ENCODE peak calls at places on chromosomes 1 and 21, in seven cellular contexts. J is activated naive CD8-positive, alpha-beta T cell treated with anti-CD3 and anti-CD28 coated beads, Interleukin-2, amount 50 U/mL, for 24 hours; Y is effector memory CD8-positive, alpha-beta T cell; D is activated T-cell treated with anti-CD3 and anti-CD28 coated beads, Interleukin-2, amount 50 U/mL, for 4 hours; R is RPMI7951; C is GM10248; N is ELR. Q is an unnamed sample.

GRCh38 chr1:172287207-172287606 is 133.3 kb upstream of the C1orf105 start:
- DNase-seq in N (peak), R (peak), C (no peak), J (no peak), D (no peak), Y (no peak), Q (no peak)

GRCh38 chr1:178871551-178872320 is 859 bp upstream of the ANGPTL1 start:
- DNase-seq in R (no peak), N (no peak), J (no peak), C (no peak), D (no peak), Y (no peak), Q (no peak)

GRCh38 chr1:13749543-13750307 is 49.7 kb downstream of the PRDM2 start:
- DNase-seq in D (peak), J (peak), R (peak), Y (peak), N (peak), C (no peak), Q (no peak)

GRCh38 chr1:219419860-219420259 is 193.0 kb downstream of the ZC3H11B start:
- DNase-seq in N (no peak), J (no peak), C (no peak), D (no peak), Y (no peak), R (no peak), Q (no peak)

GRCh38 chr1:56835657-56836056 is 16.5 kb upstream of the FYB2 start:
- DNase-seq in J (no peak), C (no peak), N (no peak), D (no peak), R (no peak), Y (no peak), Q (no peak)

GRCh38 chr21:42724226-42724920 is 71.0 kb downstream of the PDE9A start:
- DNase-seq in D (no peak), R (peak), J (no peak), Y (no peak), C (no peak), N (peak), Q (no peak)

GRCh38 chr21:45080639-45081414 is 6.4 kb downstream of the ADARB1 start:
- DNase-seq in Y (no peak), R (peak), D (peak), C (no peak), N (peak), J (peak), Q (no peak)

GRCh38 chr1:16072616-16073484 is 601 bp downstream of the FAM131C start:
- DNase-seq in R (no peak), Y (no peak), J (no peak), D (no peak), N (peak), C (no peak), Q (no peak)

GRCh38 chr1:108746382-108747127 is at the start of gene STXBP3:
- DNase-seq in J (peak), R (peak), Y (peak), D (peak), N (peak), C (peak), Q (peak)

GRCh38 chr1:202967684-202968281 is 726 bp upstream of the CYB5R1 start:
- DNase-seq in Y (peak), N (peak), C (peak), J (peak), R (peak), D (no peak), Q (peak)

GRCh38 chr1:185974367-185974766 is 240.2 kb downstream of the HMCN1 start:
- DNase-seq in D (no peak), N (no peak), R (no peak), Y (no peak), J (no peak), C (no peak), Q (no peak)

GRCh38 chr21:36710729-36711048 is 11.8 kb downstream of the SIM2 start:
- DNase-seq in R (no peak), D (no peak), N (no peak), Y (no peak), J (no peak), C (no peak), Q (no peak)

GRCh38 chr1:175176246-175176645 is 16.3 kb downstream of the KIAA0040 start:
- DNase-seq in Y (no peak), J (no peak), D (no peak), C (no peak), N (no peak), R (no peak), Q (no peak)

Q was measured in GM12864.